ENCODE peak calls at places on chromosomes 11 and 22, in seven cellular contexts. U is NCI-H1417; E is stimulated activated CD8-positive, alpha-beta memory T cell treated with anti-CD3 and anti-CD28 coated beads, Interleukin-7, amount 100 ng/mL, for 24 hours; Z is NCI-H1105; B is naive thymus-derived CD4-positive, alpha-beta T cell; I is epithelial cell of prostate; A is brain microvascular endothelial cell. C is an unnamed sample.
A peak's percentile ranks its signal among the peaks of the same experiment; 100 is the strongest.

GRCh38 chr11:85976525-85976924 is 92.4 kb downstream of the PICALM start:
- DNase-seq in Z (no peak), A (no peak), E (no peak), B (no peak), U (no peak), I (no peak), C (no peak)

GRCh38 chr22:17172172-17172833 is 13.2 kb upstream of the HDHD5 start:
- DNase-seq in U (no peak), I (no peak), E (no peak), A (no peak), B (no peak), Z (no peak), C (peak; percentile 47)

GRCh38 chr22:41397143-41397811 is 15.5 kb downstream of the TEF start:
- DNase-seq in Z (no peak), B (no peak), A (no peak), U (no peak), E (no peak), I (no peak), C (no peak)

GRCh38 chr11:113114452-113115027 is 153.3 kb downstream of the NCAM1 start:
- DNase-seq in U (peak; percentile 71), B (no peak), A (peak; percentile 31), Z (peak; percentile 29), E (no peak), I (no peak), C (peak; percentile 68)

GRCh38 chr22:30705710-30706651 is 11.3 kb downstream of the OSBP2 start:
- DNase-seq in I (no peak), A (peak; percentile 5), Z (no peak), B (no peak), E (no peak), U (no peak), C (no peak)

GRCh38 chr11:70493089-70493474 is 94.8 kb downstream of the CTTN start:
- DNase-seq in A (no peak), E (no peak), I (no peak), U (no peak), B (no peak), Z (no peak), C (no peak)

GRCh38 chr11:69666261-69666660 is 8.9 kb downstream of the LTO1 start:
- DNase-seq in A (no peak), B (no peak), I (no peak), Z (no peak), U (no peak), E (no peak), C (no peak)

GRCh38 chr22:19997561-19998231 is 18.9 kb downstream of the ARVCF start:
- DNase-seq in U (no peak), Z (no peak), B (no peak), I (no peak), A (no peak), E (no peak), C (peak; percentile 15)